ENCODE peak calls at places on chromosomes 5 and 9, in six cellular contexts. F is fibroblast of lung; K is heart right ventricle; X is CD8-positive, alpha-beta memory T cell; Q is body of pancreas; N is right lobe of liver. D is an unnamed sample. For H3K27me3 and H3K4me1, the result is how much of the 10 kb centered on the place peaks cover.

GRCh38 chr9:125883548-125883947 is 136.4 kb downstream of the PBX3 start:
- DNase-seq in Q (no peak), K (no peak), F (peak), N (no peak), X (no peak), D (no peak)

GRCh38 chr9:126907058-126907457 is 7.5 kb upstream of the RALGPS1 start:
- DNase-seq in K (no peak), X (no peak), F (no peak), N (no peak), Q (no peak), D (no peak)

GRCh38 chr9:114611516-114612271 is 603 bp downstream of the TMEM268 start:
- DNase-seq in K (peak), F (peak), N (peak), X (no peak), Q (peak), D (peak)

GRCh38 chr5:59685131-59685530 is 208.4 kb downstream of the PDE4D start:
- DNase-seq in N (no peak), F (no peak), K (no peak), X (no peak), Q (no peak), D (no peak)

GRCh38 chr5:136814621-136815378 is 449.5 kb upstream of the TRPC7 start:
- DNase-seq in Q (no peak), F (no peak), K (no peak), X (no peak), N (no peak), D (no peak)

GRCh38 chr5:55226934-55227737 is at the start of gene MCIDAS:
- DNase-seq in N (peak), X (peak), F (no peak), Q (peak), K (peak), D (peak)

GRCh38 chr9:31323726-31324444 is 1060.6 kb upstream of the ACO1 start:
- DNase-seq in F (no peak), X (peak), Q (no peak), K (no peak), N (no peak), D (no peak)

GRCh38 chr5:81254886-81255285 is 21.8 kb downstream of the CKMT2 start:
- DNase-seq in F (no peak), X (no peak), N (no peak), K (no peak), Q (no peak), D (no peak)

GRCh38 chr5:40914835-40915234 is 5.5 kb downstream of the C7 start:
- DNase-seq in N (no peak), K (no peak), X (no peak), Q (no peak), F (peak), D (no peak)

GRCh38 chr9:123000371-123001068 is 32.9 kb upstream of the GPR21 start:
- DNase-seq in Q (no peak), X (no peak), N (no peak), K (no peak), F (no peak), D (no peak)

GRCh38 chr5:168227973-168228615 is 63.4 kb upstream of the WWC1 start:
- DNase-seq in X (peak), K (no peak), F (peak), N (no peak), Q (no peak), D (no peak)

GRCh38 chr5:83281658-83282057 is 189.9 kb upstream of the VCAN start:
- DNase-seq in Q (no peak), X (no peak), F (no peak), N (no peak), K (no peak), D (no peak)

GRCh38 chr9:17005085-17005484 is 129.8 kb upstream of the CNTLN start:
- DNase-seq in Q (peak), F (peak), X (no peak), N (no peak), K (peak), D (peak)

GRCh38 chr9:75096796-75097195 is 8.5 kb downstream of the OSTF1 start:
- DNase-seq in K (no peak), F (no peak), X (no peak), N (no peak), Q (no peak), D (no peak)

GRCh38 chr5:79689541-79690466 is at the start of gene CMYA5:
- DNase-seq in K (peak), F (peak), Q (no peak), X (no peak), N (peak), D (peak)

GRCh38 chr5:115379622-115380344 is 83.3 kb upstream of the CCDC112 start:
- DNase-seq in K (no peak), N (no peak), X (no peak), Q (peak), F (no peak), D (no peak)

GRCh38 chr5:156438076-156438475 is 111.1 kb downstream of the SGCD start:
- DNase-seq in N (no peak), Q (no peak), K (no peak), X (no peak), F (no peak), D (no peak)

GRCh38 chr5:72066658-72067057 is 40.6 kb upstream of the MAP1B start:
- DNase-seq in K (no peak), X (no peak), N (no peak), Q (no peak), F (peak), D (no peak)

GRCh38 chr5:99589424-99589823 is 660.6 kb upstream of the CHD1 start:
- DNase-seq in F (no peak), X (no peak), K (no peak), N (no peak), Q (no peak), D (no peak)

GRCh38 chr9:136686794-136687711 is at the start of gene AGPAT2:
- DNase-seq in N (peak), Q (peak), X (peak), F (peak), K (peak), D (peak)

GRCh38 chr5:126403156-126403555 is 20.1 kb upstream of the GRAMD2B start:
- DNase-seq in K (no peak), N (no peak), Q (no peak), X (no peak), F (no peak), D (no peak)

GRCh38 chr5:54969856-54970828 is 15.3 kb downstream of the ESM1 start:
- DNase-seq in N (no peak), Q (no peak), X (no peak), K (no peak), F (no peak), D (no peak)

GRCh38 chr9:5608298-5609254 is 20.3 kb upstream of the RIC1 start:
- DNase-seq in F (peak), Q (no peak), N (peak), X (no peak), K (no peak), D (no peak)

GRCh38 chr5:90933298-90933697 is 374.7 kb downstream of the ADGRV1 start:
- DNase-seq in Q (no peak), K (no peak), N (no peak), F (no peak), X (no peak), D (no peak)

GRCh38 chr5:137199966-137200365 is 299.2 kb downstream of the SPOCK1 start:
- DNase-seq in K (no peak), Q (no peak), X (no peak), F (no peak), N (no peak), D (no peak)

GRCh38 chr9:125544988-125545651 is 161.9 kb downstream of the MAPKAP1 start:
- DNase-seq in Q (peak), F (peak), X (no peak), K (no peak), N (no peak), D (no peak)

GRCh38 chr5:91103353-91104061 is 279.6 kb downstream of the ARRDC3 start:
- DNase-seq in K (no peak), X (no peak), N (peak), F (peak), Q (no peak), D (no peak)

GRCh38 chr5:157496847-157497246 is 36.8 kb downstream of the NIPAL4 start:
- DNase-seq in Q (no peak), F (no peak), K (no peak), N (no peak), X (no peak), D (no peak)

GRCh38 chr5:142242272-142242671 is 82.5 kb downstream of the SPRY4 start:
- DNase-seq in N (no peak), Q (no peak), X (no peak), F (no peak), K (no peak), D (no peak)

GRCh38 chr9:129633848-129634247 is 7.9 kb downstream of the NTMT1 start:
- DNase-seq in F (no peak), Q (no peak), N (no peak), X (no peak), K (no peak), D (no peak)

GRCh38 chr5:17343675-17344074 is 126.2 kb downstream of the BASP1 start:
- DNase-seq in K (no peak), N (no peak), Q (no peak), X (no peak), F (peak), D (no peak)

GRCh38 chr5:32710859-32711692 is at the start of gene NPR3:
- DNase-seq in N (no peak), Q (no peak), X (no peak), F (peak), K (peak), D (peak)

GRCh38 chr5:150291388-150292385 is 2.1 kb upstream of the CAMK2A start:
- DNase-seq in F (no peak), N (no peak), Q (no peak), K (no peak), X (no peak), D (no peak)

GRCh38 chr5:75260708-75261107 is 24.0 kb upstream of the ANKRD31 start:
- DNase-seq in X (no peak), Q (no peak), K (no peak), N (no peak), F (no peak), D (no peak)

GRCh38 chr5:126753227-126753626 is 23.7 kb upstream of the LMNB1 start:
- DNase-seq in N (peak), K (no peak), Q (no peak), F (no peak), X (no peak), D (no peak)

GRCh38 chr9:83355024-83355444 is 183.2 kb downstream of the FRMD3 start:
- DNase-seq in K (no peak), Q (no peak), F (peak), N (no peak), X (no peak), D (peak)

GRCh38 chr5:127926974-127927373 is 156.6 kb upstream of the SLC12A2 start:
- DNase-seq in X (no peak), N (no peak), F (no peak), K (no peak), Q (no peak), D (no peak)

GRCh38 chr9:18824095-18824666 is 208.8 kb downstream of the SAXO1 start:
- DNase-seq in N (no peak), Q (peak), K (no peak), X (no peak), F (no peak), D (no peak)

GRCh38 chr5:159099049-159099760 is 511 bp downstream of the EBF1 start:
- DNase-seq in K (peak), N (no peak), Q (no peak), X (peak), F (peak), D (no peak)

GRCh38 chr5:172549708-172550095 is 91.4 kb upstream of the NEURL1B start:
- DNase-seq in K (no peak), X (no peak), N (no peak), Q (no peak), F (no peak), D (no peak)
- H3K27me3 ChIP-seq in K (under half), X (under half), N (under half), Q (under half), F (under half), D (under half)

GRCh38 chr5:5422819-5423515 is 490 bp downstream of the ICE1 start:
- DNase-seq in N (no peak), Q (no peak), X (no peak), K (no peak), F (no peak), D (no peak)
- H3K4me3 ChIP-seq in N (peak), Q (peak), X (peak), K (peak), F (peak), D (peak)

GRCh38 chr9:113566011-113566711 is 102.6 kb downstream of the RGS3 start:
- DNase-seq in X (no peak), N (peak), Q (no peak), F (peak), K (no peak), D (no peak)
- H3K4me1 ChIP-seq in X (under half), N (under half), Q (half or more), F (under half), K (half or more), D (half or more)

GRCh38 chr5:482506-482905 is 39.5 kb downstream of the EXOC3 start:
- DNase-seq in Q (no peak), F (no peak), N (no peak), X (no peak), K (no peak), D (no peak)

GRCh38 chr5:483011-483410 is 40.0 kb downstream of the EXOC3 start:
- DNase-seq in F (no peak), N (no peak), Q (no peak), K (no peak), X (no peak), D (no peak)

GRCh38 chr5:483434-484184 is 40.6 kb downstream of the EXOC3 start:
- DNase-seq in X (no peak), N (no peak), Q (no peak), F (no peak), K (no peak), D (no peak)

GRCh38 chr5:481347-481746 is 38.4 kb downstream of the EXOC3 start:
- DNase-seq in Q (no peak), K (no peak), X (no peak), N (no peak), F (no peak), D (no peak)

GRCh38 chr5:482021-482420 is 39.0 kb downstream of the EXOC3 start:
- DNase-seq in F (no peak), Q (no peak), N (no peak), X (no peak), K (no peak), D (no peak)
- H3K27me3 ChIP-seq in F (under half), Q (under half), N (under half), X (under half), K (half or more), D (half or more)

DNA sequence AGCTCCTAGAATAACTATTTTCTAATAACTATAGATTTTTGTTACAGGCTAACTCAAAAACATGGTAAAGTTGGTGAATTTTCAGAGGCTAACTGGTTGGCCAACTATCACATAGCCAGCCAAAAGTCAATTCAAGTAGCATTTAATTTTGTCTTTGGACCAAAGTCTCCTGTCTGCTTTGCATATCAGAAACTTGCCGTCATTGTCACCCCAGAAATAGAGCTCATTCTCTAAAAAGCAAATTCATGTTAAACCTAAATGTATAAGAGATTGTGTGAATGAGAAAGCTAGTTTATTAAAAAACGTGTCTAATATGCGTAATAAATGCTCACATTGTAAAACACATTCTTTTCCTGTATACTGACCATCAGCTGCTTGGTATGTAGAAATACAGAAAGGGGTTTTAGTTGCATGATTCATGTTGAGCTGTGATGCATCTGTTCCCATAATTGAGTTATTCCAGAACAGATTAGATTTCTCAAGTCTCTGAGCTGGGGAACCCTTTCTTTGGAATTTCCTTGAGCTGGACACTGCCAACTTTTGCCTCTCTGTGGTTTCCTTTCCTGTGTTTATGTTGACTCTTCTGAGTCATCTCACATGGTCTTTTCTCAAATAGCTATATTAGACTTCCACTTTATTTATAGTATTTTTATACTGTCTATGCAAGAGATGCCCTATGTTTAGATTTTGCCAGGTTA is 7.3 kb downstream of the SRFBP1 start:
- DNase-seq in K (no peak), F (peak), N (no peak), X (no peak), Q (no peak), D (no peak)
- H3K4me3 ChIP-seq in K (no peak), F (peak), N (no peak), X (no peak), Q (no peak), D (no peak)

D was measured in left ventricle myocardium inferior.